ENCODE peak calls at places on chromosome 15, in four cellular contexts. M is BJ, A is A549, X is tibial artery. S is an unnamed sample.

GRCh38 chr15:82543155-82543554 is 2.9 kb upstream of the RPS17 start:
- DNase-seq in X (no peak), M (peak), A (no peak), S (peak)

GRCh38 chr15:91787198-91787597 is 66.3 kb upstream of the SLCO3A1 start:
- DNase-seq in X (no peak), A (no peak), M (no peak), S (no peak)

GRCh38 chr15:39242345-39242744 is 338.5 kb upstream of the THBS1 start:
- DNase-seq in M (peak), A (no peak), X (peak), S (no peak)

GRCh38 chr15:84953726-84954125 is 27.9 kb upstream of the PDE8A start:
- DNase-seq in M (no peak), X (no peak), A (no peak), S (no peak)

GRCh38 chr15:100715571-100716455 is 113.4 kb downstream of the ASB7 start:
- DNase-seq in X (no peak), A (no peak), M (no peak), S (no peak)

GRCh38 chr15:91881551-91882297 is 28.2 kb downstream of the SLCO3A1 start:
- DNase-seq in A (no peak), X (no peak), M (no peak), S (no peak)

GRCh38 chr15:47588968-47589367 is 128.3 kb upstream of the SEMA6D start:
- DNase-seq in M (no peak), A (no peak), X (no peak), S (no peak)

GRCh38 chr15:71940004-71940588 is 129.7 kb downstream of the NR2E3 start:
- DNase-seq in X (no peak), A (no peak), M (no peak), S (no peak)

GRCh38 chr15:70830615-70831014 is 23.3 kb downstream of the LARP6 start:
- DNase-seq in M (no peak), A (no peak), X (no peak), S (no peak)

GRCh38 chr15:27027229-27027628 is 56.2 kb downstream of the GABRG3 start:
- DNase-seq in A (no peak), X (no peak), M (no peak), S (no peak)

GRCh38 chr15:71344316-71344715 is 229.0 kb downstream of the THSD4 start:
- DNase-seq in X (no peak), M (no peak), A (no peak), S (no peak)

GRCh38 chr15:93823971-93824866 is 407.1 kb upstream of the MCTP2 start:
- DNase-seq in M (no peak), X (peak), A (no peak), S (no peak)

GRCh38 chr15:31471731-31472430 is 145.2 kb downstream of the KLF13 start:
- DNase-seq in X (no peak), M (peak), A (no peak), S (no peak)

GRCh38 chr15:45469429-45469828 is 53.1 kb downstream of the SLC30A4 start:
- DNase-seq in M (no peak), X (no peak), A (no peak), S (no peak)

GRCh38 chr15:70348581-70349344 is 251.0 kb upstream of the TLE3 start:
- DNase-seq in M (no peak), A (no peak), X (peak), S (no peak)

GRCh38 chr15:68781766-68782588 is 38.7 kb downstream of the ANP32A start:
- DNase-seq in X (peak), A (no peak), M (no peak), S (no peak)

GRCh38 chr15:59410448-59410896 is 27.5 kb upstream of the FAM81A start:
- DNase-seq in M (no peak), X (no peak), A (peak), S (no peak)

GRCh38 chr15:31393441-31394091 is 66.9 kb downstream of the KLF13 start:
- DNase-seq in X (no peak), M (no peak), A (no peak), S (no peak)

GRCh38 chr15:57914350-57915055 is 151.0 kb downstream of the ALDH1A2 start:
- DNase-seq in A (no peak), X (no peak), M (no peak), S (no peak)

GRCh38 chr15:71542836-71543235 is 267.5 kb upstream of the NR2E3 start:
- DNase-seq in X (no peak), M (no peak), A (no peak), S (no peak)

GRCh38 chr15:69158843-69159240 is 1.6 kb upstream of the GLCE start:
- DNase-seq in X (no peak), A (no peak), M (no peak), S (no peak)

DNA sequence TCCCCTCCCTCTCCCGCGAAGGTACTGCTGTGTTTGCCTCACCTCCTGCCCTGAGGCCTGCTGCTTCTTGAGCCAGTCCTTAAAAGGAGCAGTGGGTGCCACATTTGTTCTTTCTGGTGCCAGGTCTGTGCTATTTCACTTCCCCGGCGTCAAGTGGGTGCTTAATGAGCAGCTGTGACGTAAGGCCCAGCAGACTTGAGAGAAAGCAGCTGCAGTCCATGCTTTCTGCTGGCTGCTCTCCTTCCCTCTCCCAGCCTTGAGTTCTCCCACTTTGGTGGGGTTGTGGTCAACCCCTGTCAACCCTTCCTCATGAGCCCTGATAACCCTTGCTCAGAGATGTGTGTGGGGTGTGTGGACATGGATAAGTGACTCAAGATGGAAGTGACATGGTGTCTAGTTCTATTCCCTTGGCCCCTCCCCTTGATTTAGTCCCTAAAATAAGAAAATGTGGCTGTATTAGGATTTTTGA is 6.9 kb downstream of the INAFM2 start:
- DNase-seq in M (no peak), X (no peak), A (no peak), S (no peak)
- H3K4me3 ChIP-seq in M (no peak), X (no peak), A (no peak), S (no peak)

DNA sequence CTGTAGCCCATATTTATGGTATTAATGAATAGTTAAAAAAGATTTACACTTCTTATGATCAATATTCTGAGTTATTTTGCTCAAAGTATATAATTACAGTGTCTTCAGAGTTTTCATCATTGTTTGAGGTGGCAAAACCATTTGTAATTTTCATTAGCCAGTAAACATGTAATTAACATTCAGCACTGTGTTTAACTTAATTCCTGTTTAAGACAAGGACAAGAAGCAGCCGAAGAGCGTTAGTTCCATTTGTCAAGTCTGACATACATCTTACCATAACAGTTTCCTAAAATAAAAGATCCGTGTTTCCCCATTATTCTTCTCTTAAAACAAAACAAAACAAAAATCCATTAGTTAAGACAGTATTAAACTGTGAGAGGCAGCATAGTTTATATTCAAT is 5.6 kb upstream of the NR2F2 start:
- DNase-seq in A (no peak), X (no peak), M (no peak), S (no peak)
- H3K4me3 ChIP-seq in A (no peak), X (peak), M (peak), S (no peak)

DNA sequence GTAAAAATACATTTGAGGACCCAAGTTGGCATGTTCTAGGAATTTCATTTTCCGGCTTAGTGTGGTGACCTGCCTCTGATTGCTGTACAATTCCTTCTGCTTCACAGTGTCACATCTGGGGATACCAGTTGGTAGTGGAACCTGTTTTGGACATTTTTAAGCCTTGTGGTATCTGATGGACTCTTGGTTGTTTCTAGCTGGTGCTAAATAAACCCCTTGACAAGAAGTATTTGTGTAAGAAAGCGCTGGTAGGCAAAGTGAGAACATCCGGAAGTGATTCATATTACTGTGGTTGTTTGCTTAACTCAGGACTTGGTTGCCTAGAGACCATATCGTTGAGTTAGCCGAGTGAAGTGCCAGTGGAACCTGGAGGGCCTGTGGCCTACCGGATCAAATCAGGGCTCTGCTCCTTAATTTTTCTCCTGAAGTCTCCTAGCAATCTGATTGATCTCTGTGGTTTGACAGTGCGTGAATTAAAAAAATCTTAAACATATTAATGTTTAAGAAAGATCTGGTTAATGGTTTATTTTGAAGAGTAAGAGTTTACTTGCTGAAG is 12.8 kb downstream of the IQGAP1 start:
- DNase-seq in X (peak), A (peak), M (peak), S (peak)
- H3K4me3 ChIP-seq in X (no peak), A (peak), M (no peak), S (peak)

DNA sequence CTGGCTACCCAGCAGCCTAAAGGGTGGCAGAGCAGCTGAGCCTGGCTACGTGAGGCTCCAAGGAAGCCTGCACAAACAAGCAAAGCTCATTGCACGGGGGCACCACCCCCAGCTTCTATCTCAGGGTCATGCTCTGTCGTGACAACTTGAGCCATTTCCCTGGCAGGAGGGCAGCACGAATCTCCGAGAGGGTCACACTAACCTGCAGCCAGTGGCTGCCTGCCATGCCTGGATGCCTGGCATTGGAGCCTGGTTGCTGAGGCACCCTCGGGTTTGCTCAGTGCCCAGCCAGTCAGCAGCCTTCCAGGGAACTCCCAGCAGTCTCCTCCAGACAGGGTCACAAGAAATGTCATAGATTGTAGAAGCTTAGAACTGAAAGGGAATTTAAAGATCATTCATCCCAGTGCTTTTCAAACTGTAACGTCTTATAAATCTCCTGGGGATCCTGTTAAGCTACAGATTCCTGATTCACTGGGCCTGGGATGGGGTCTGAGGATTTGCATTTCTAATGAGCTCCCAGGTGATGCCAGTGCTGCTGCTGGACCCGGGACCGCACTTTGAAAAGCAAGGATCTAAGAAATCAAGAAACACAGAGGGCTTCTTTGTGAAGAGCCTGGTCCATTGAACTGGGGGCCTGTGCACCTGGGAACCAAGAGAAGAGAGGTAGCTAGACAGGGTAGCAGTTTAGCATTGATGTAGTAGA is 48.4 kb downstream of the TMEM266 start:
- DNase-seq in A (no peak), M (no peak), X (no peak), S (no peak)
- H3K4me3 ChIP-seq in A (no peak), M (no peak), X (no peak), S (no peak)

GRCh38 chr15:40338921-40339620 is 1.7 kb downstream of the CCDC9B start:
- DNase-seq in M (peak), A (peak), X (no peak), S (no peak)
- H3K4me3 ChIP-seq in M (peak), A (peak), X (peak), S (no peak)

DNA sequence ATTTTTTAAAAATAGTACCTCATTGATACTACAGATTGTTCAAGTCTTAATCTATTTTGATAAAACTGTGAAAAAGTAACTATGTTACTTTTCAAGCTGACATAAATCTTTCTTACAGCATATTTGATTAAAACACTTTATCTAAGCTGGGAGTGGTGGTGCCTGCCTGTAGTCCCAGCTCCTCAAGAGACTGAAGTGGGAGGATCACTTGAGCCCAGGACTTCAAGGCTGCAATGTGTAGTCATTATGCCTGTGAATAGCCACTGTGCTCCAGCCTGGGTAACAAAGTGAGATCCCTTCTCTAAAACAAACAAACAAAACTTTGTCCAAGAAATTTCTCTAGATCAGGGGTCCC is 59.6 kb upstream of the NEDD4 start:
- DNase-seq in X (no peak), A (no peak), M (no peak), S (no peak)
- H3K4me3 ChIP-seq in X (no peak), A (no peak), M (no peak), S (no peak)

GRCh38 chr15:64444836-64445235 is 15.5 kb upstream of the ZNF609 start:
- DNase-seq in X (no peak), A (no peak), M (no peak), S (no peak)
- H3K4me3 ChIP-seq in X (no peak), A (no peak), M (no peak), S (no peak)

GRCh38 chr15:90540768-90541167 is 11.0 kb downstream of the CRTC3 start:
- DNase-seq in M (no peak), A (no peak), X (no peak), S (no peak)

GRCh38 chr15:90535254-90535653 is 5.5 kb downstream of the CRTC3 start:
- DNase-seq in M (no peak), A (no peak), X (no peak), S (no peak)

GRCh38 chr15:90545095-90545494 is 15.4 kb downstream of the CRTC3 start:
- DNase-seq in M (no peak), A (no peak), X (no peak), S (no peak)

DNA sequence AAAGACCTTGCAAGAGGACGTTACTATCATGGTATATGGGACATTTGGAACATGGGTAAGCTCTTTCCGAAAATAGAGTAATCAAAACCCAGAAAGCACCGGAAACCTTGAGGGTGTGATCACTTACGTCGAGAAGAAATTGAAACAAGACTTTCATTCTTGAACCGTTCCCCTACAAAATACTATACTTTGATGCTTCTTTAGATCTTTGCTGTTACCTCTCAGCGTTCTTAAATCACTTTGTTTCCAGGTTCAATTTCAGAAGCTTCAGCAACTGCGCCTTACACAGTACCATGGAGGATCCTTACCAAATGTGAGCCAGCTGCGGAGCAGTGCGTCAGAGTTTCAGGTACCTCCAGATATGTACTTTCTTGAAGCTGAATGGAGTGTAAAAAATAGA is 10.1 kb downstream of the CRTC3 start:
- DNase-seq in A (no peak), M (no peak), X (no peak), S (peak)
- H3K4me3 ChIP-seq in A (no peak), M (no peak), X (no peak), S (peak)

GRCh38 chr15:64070965-64071851 is 22.4 kb downstream of the CIAO2A start:
- DNase-seq in M (peak), X (peak), A (peak), S (no peak)
- H3K4me3 ChIP-seq in M (no peak), X (no peak), A (no peak), S (no peak)

GRCh38 chr15:62897634-62898033 is 144.9 kb upstream of the TPM1 start:
- DNase-seq in M (no peak), A (no peak), X (no peak), S (no peak)
- H3K4me3 ChIP-seq in M (no peak), A (peak), X (no peak), S (no peak)